ENCODE peak calls at places on chromosomes 16 and 17, in nine cellular contexts. C is HS-5; Q is activated CD4-positive, alpha-beta T cell treated with anti-CD3 and anti-CD28 coated beads for 1 hour; P is D341Med; H is CD4-positive, CD25-positive, alpha-beta regulatory T cell; M is activated naive CD4-positive, alpha-beta T cell treated with anti-CD3 and anti-CD28 coated beads for 36 hours; W is WTC11; R is posterior cingulate gyrus; Z is EL. B is an unnamed sample.

GRCh38 chr17:73248532-73248931 is 13.1 kb downstream of the CPSF4L start:
- DNase-seq in C (no peak), Q (no peak), W (no peak), Z (no peak), H (no peak), P (peak), R (no peak), M (no peak), B (no peak)

GRCh38 chr17:77637807-77638182 is 320.7 kb upstream of the TNRC6C start:
- DNase-seq in H (no peak), P (no peak), Z (no peak), R (peak), C (no peak), Q (no peak), M (no peak), W (peak), B (peak)

GRCh38 chr17:78806451-78806850 is 24.4 kb upstream of the CYTH1 start:
- DNase-seq in W (no peak), M (peak), C (no peak), H (no peak), R (no peak), Q (no peak), Z (no peak), P (no peak), B (no peak)

GRCh38 chr17:78359216-78359935 is 501 bp downstream of the SOCS3 start:
- DNase-seq in H (no peak), R (no peak), Q (no peak), W (peak), C (no peak), Z (peak), M (peak), P (peak), B (peak)

GRCh38 chr16:3485097-3485470 is 10.2 kb downstream of the C16orf90 start:
- DNase-seq in C (no peak), M (no peak), W (no peak), H (no peak), P (no peak), R (no peak), Q (no peak), Z (no peak), B (peak)

GRCh38 chr17:32335647-32336046 is 6.3 kb downstream of the C17orf75 start:
- DNase-seq in R (no peak), P (no peak), W (no peak), H (no peak), M (no peak), Q (no peak), Z (peak), C (peak), B (no peak)

GRCh38 chr16:5982979-5983378 is 885.4 kb upstream of the EEF2KMT start:
- DNase-seq in Q (no peak), H (no peak), M (no peak), W (no peak), C (no peak), Z (no peak), R (no peak), P (no peak), B (no peak)

GRCh38 chr17:59914274-59914854 is 21.4 kb downstream of the RPS6KB1 start:
- DNase-seq in R (no peak), Z (peak), W (no peak), M (peak), H (peak), P (peak), Q (no peak), C (no peak), B (peak)

GRCh38 chr17:45147102-45147580 is 1.1 kb upstream of the HEXIM1 start:
- DNase-seq in Q (no peak), P (peak), C (peak), H (peak), R (no peak), W (no peak), Z (no peak), M (peak), B (peak)

GRCh38 chr16:67672739-67673662 is 6.4 kb downstream of the C16orf86 start:
- DNase-seq in Z (peak), W (peak), P (peak), C (peak), R (peak), H (peak), M (peak), Q (peak), B (peak)

GRCh38 chr16:68517606-68518161 is 21.4 kb upstream of the ZFP90 start:
- DNase-seq in W (no peak), H (no peak), Z (no peak), M (no peak), R (no peak), P (no peak), C (no peak), Q (no peak), B (no peak)

B was measured in SK-N-SH.